ENCODE peak calls at places on chromosomes 4 and X, in four cellular contexts. Z is CD4-positive, CD25-positive, alpha-beta regulatory T cell; E is stimulated activated naive B cell treated with anti-CD40 and anti-IgM and Interleukin-4, amounts not matched to agents 10 μg/mL and 1 μg/mL and 100 μg/mL, for 72 hours; O is SK-MEL-5. M is an unnamed sample.
A peak's percentile ranks its signal among the peaks of the same experiment; 100 is the strongest.

GRCh38 chr4:156949373-156949814 is 22.2 kb downstream of the PDGFC start:
- DNase-seq in Z (no peak), E (no peak), O (no peak), M (no peak)

GRCh38 chrX:104913348-104913747 is 307.1 kb downstream of the TEX13A start:
- DNase-seq in Z (no peak), E (no peak), O (peak; percentile 36), M (peak; percentile 8)

GRCh38 chr4:186204611-186205144 is 13.3 kb downstream of the CYP4V2 start:
- DNase-seq in Z (no peak), E (no peak), O (no peak), M (no peak)

GRCh38 chr4:87525636-87526035 is 3.5 kb downstream of the SPARCL1 start:
- DNase-seq in Z (no peak), E (no peak), O (no peak), M (no peak)

GRCh38 chr4:7087036-7087435 is 19.2 kb upstream of the GRPEL1 start:
- DNase-seq in Z (no peak), E (no peak), O (no peak), M (no peak)

GRCh38 chr4:149605601-149606378 is 209.9 kb downstream of the IQCM start:
- DNase-seq in Z (no peak), E (no peak), O (no peak), M (no peak)

GRCh38 chrX:39162322-39162721 is 361.1 kb downstream of the MID1IP1 start:
- DNase-seq in Z (peak; percentile 40), E (no peak), O (no peak), M (no peak)

GRCh38 chr4:170872794-170873193 is 783.0 kb upstream of the AADAT start:
- DNase-seq in Z (no peak), E (no peak), O (no peak), M (no peak)

GRCh38 chr4:140423106-140423505 is 4.3 kb downstream of the CLGN start:
- DNase-seq in Z (no peak), E (no peak), O (no peak), M (no peak)

GRCh38 chr4:159229164-159229563 is 126.3 kb downstream of the RAPGEF2 start:
- DNase-seq in Z (no peak), E (no peak), O (peak; percentile 62), M (no peak)

GRCh38 chrX:17413228-17413627 is 38.2 kb downstream of the NHS start:
- DNase-seq in Z (no peak), E (no peak), O (no peak), M (no peak)

GRCh38 chr4:38757945-38758344 is 24.8 kb downstream of the TLR10 start:
- DNase-seq in Z (peak; percentile 54), E (no peak), O (peak; percentile 27), M (no peak)

GRCh38 chr4:14143892-14144291 is 516.4 kb upstream of the BOD1L1 start:
- DNase-seq in Z (no peak), E (no peak), O (peak; percentile 31), M (no peak)

GRCh38 chr4:90293320-90293719 is 166.1 kb downstream of the CCSER1 start:
- DNase-seq in Z (peak; percentile 0), E (no peak), O (no peak), M (no peak)

GRCh38 chr4:154719087-154719486 is 24.7 kb upstream of the LRAT start:
- DNase-seq in Z (peak; percentile 23), E (no peak), O (peak; percentile 47), M (no peak)

GRCh38 chrX:20974326-20974725 is 399.9 kb upstream of the CNKSR2 start:
- DNase-seq in Z (no peak), E (no peak), O (no peak), M (no peak)

GRCh38 chr4:19711871-19712270 is 539.8 kb upstream of the SLIT2 start:
- DNase-seq in Z (no peak), E (no peak), O (no peak), M (no peak)

GRCh38 chrX:54494970-54495813 is 842 bp downstream of the FGD1 start:
- DNase-seq in Z (no peak), E (no peak), O (no peak), M (peak; percentile 73)

GRCh38 chr4:91963489-91963888 is 340.3 kb upstream of the GRID2 start:
- DNase-seq in Z (no peak), E (no peak), O (no peak), M (no peak)

GRCh38 chrX:119605739-119606507 is at the start of gene NKRF:
- DNase-seq in Z (peak; percentile 91), E (peak; percentile 87), O (peak; percentile 90), M (peak; percentile 85)

GRCh38 chr4:102503831-102504786 is 3.0 kb downstream of the NFKB1 start:
- DNase-seq in Z (peak; percentile 52), E (no peak), O (no peak), M (no peak)

GRCh38 chrX:118459494-118459893 is 36.1 kb upstream of the DOCK11 start:
- DNase-seq in Z (peak; percentile 50), E (no peak), O (peak; percentile 55), M (peak; percentile 43)

GRCh38 chrX:120512222-120512621 is 43.1 kb upstream of the LAMP2 start:
- DNase-seq in Z (no peak), E (no peak), O (no peak), M (no peak)

M was measured in SK-N-SH.